ENCODE peak calls at places on chromosomes 16 and 17, in six cellular contexts. N is CD8-positive, alpha-beta T cell; O is lung; X is transverse colon; K is lower leg skin; H is astrocyte of the spinal cord. Y is an unnamed sample.

GRCh38 chr17:21199311-21199710 is 14.7 kb downstream of the TMEM11 start:
- DNase-seq in N (no peak), O (no peak), X (no peak), K (no peak), H (peak; percentile 19), Y (no peak)

GRCh38 chr17:82965371-82965770 is 114.0 kb upstream of the METRNL start:
- DNase-seq in N (no peak), O (no peak), X (no peak), K (no peak), H (no peak), Y (no peak)

GRCh38 chr17:21042434-21043295 is at the start of gene USP22:
- DNase-seq in N (no peak), O (no peak), X (no peak), K (no peak), H (no peak), Y (peak; percentile 31)

GRCh38 chr16:65196696-65197095 is 74.8 kb upstream of the CDH11 start:
- DNase-seq in N (no peak), O (no peak), X (no peak), K (no peak), H (no peak), Y (no peak)

GRCh38 chr17:75323043-75323591 is 33.9 kb upstream of the SLC25A19 start:
- DNase-seq in N (peak; percentile 92), O (peak; percentile 87), X (peak; percentile 93), K (peak; percentile 85), H (peak; percentile 88), Y (peak; percentile 89)

GRCh38 chr16:27242868-27243590 is 25.5 kb downstream of the NSMCE1 start:
- DNase-seq in N (peak; percentile 56), O (no peak), X (no peak), K (no peak), H (peak; percentile 95), Y (no peak)

GRCh38 chr16:63890723-63891122 is 1231.1 kb downstream of the CDH11 start:
- DNase-seq in N (no peak), O (no peak), X (no peak), K (no peak), H (no peak), Y (no peak)

GRCh38 chr16:62029947-62030346 is 6.3 kb downstream of the CDH8 start:
- DNase-seq in N (no peak), O (no peak), X (no peak), K (no peak), H (no peak), Y (no peak)

GRCh38 chr16:57925310-57925709 is 45.6 kb downstream of the CNGB1 start:
- DNase-seq in N (no peak), O (no peak), X (no peak), K (no peak), H (peak; percentile 24), Y (no peak)

GRCh38 chr16:52068447-52069074 is 478.4 kb downstream of the TOX3 start:
- DNase-seq in N (no peak), O (no peak), X (peak; percentile 41), K (no peak), H (peak; percentile 6), Y (peak; percentile 33)

GRCh38 chr16:230949-231348 is 1.7 kb upstream of the LUC7L start:
- DNase-seq in N (no peak), O (no peak), X (no peak), K (no peak), H (no peak), Y (no peak)

GRCh38 chr16:228151-228855 is 946 bp downstream of the LUC7L start:
- DNase-seq in N (no peak), O (no peak), X (no peak), K (no peak), H (peak; percentile 16), Y (no peak)

GRCh38 chr16:234468-235305 is at the start of gene FAM234A:
- DNase-seq in N (peak; percentile 97), O (peak; percentile 92), X (peak; percentile 96), K (peak; percentile 92), H (peak; percentile 87), Y (peak; percentile 96)

GRCh38 chr16:229731-230281 is 557 bp upstream of the LUC7L start:
- DNase-seq in N (no peak), O (no peak), X (no peak), K (no peak), H (no peak), Y (no peak)

GRCh38 chr16:228917-229730 is at the start of gene LUC7L:
- DNase-seq in N (peak; percentile 90), O (peak; percentile 86), X (peak; percentile 90), K (peak; percentile 77), H (peak; percentile 90), Y (peak; percentile 95)
- TF ChIP-seq CTCF in N (no peak), O (no peak), X (no peak), K (no peak), H (no peak), Y (no peak)

GRCh38 chr16:2973081-2973480 is 3.9 kb downstream of the PAQR4 start:
- DNase-seq in N (no peak), O (no peak), X (no peak), K (no peak), H (no peak), Y (no peak)

GRCh38 chr16:2974319-2975056 is 5.3 kb downstream of the PAQR4 start:
- DNase-seq in N (no peak), O (no peak), X (no peak), K (no peak), H (no peak), Y (no peak)

GRCh38 chr16:2971985-2972784 is 3.0 kb downstream of the PAQR4 start:
- DNase-seq in N (no peak), O (no peak), X (no peak), K (no peak), H (no peak), Y (no peak)

GRCh38 chr16:2975161-2975795 is 5.0 kb downstream of the PKMYT1 start:
- DNase-seq in N (no peak), O (no peak), X (no peak), K (no peak), H (no peak), Y (no peak)

GRCh38 chr16:2973605-2974318 is 4.6 kb downstream of the PAQR4 start:
- DNase-seq in N (no peak), O (no peak), X (no peak), K (no peak), H (no peak), Y (no peak)
- TF ChIP-seq CTCF in N (no peak), O (no peak), X (no peak), K (no peak), H (no peak), Y (no peak)

GRCh38 chr16:31455601-31456314 is 3.5 kb upstream of the ARMC5 start:
- DNase-seq in N (no peak), O (no peak), X (no peak), K (no peak), H (no peak), Y (no peak)
- TF ChIP-seq CTCF in N (peak; percentile 17), O (no peak), X (no peak), K (no peak), H (peak; percentile 31), Y (peak; percentile 20)

GRCh38 chr16:11972128-11972527 is 4.4 kb upstream of the SNX29 start:
- DNase-seq in N (no peak), O (no peak), X (no peak), K (no peak), H (no peak), Y (no peak)
- TF ChIP-seq CTCF in N (no peak), O (no peak), X (no peak), K (no peak), H (peak; percentile 27), Y (no peak)

Y was measured in glutamatergic neuron.